ENCODE peak calls at places on chromosome 12, in six cellular contexts. X is natural killer cell; R is stimulated activated CD4-positive, alpha-beta T cell treated with anti-CD3 and anti-CD28 coated beads, Interleukin-4, amount 100 ng/mL, for 24 hours; F is left cardiac atrium; E is activated CD4-positive, alpha-beta T cell treated with anti-CD3 and anti-CD28 coated beads for 1 hour; B is fibroblast of lung. P is an unnamed sample.

GRCh38 chr12:64390275-64390851 is at the start of gene C12orf56:
- DNase-seq in X (no peak), E (no peak), F (peak), R (no peak), B (peak), P (no peak)

GRCh38 chr12:45623221-45623620 is 106.3 kb upstream of the ARID2 start:
- DNase-seq in E (no peak), F (no peak), B (no peak), R (no peak), X (no peak), P (no peak)

GRCh38 chr12:106305376-106305775 is 2.8 kb downstream of the TCP11L2 start:
- DNase-seq in E (no peak), F (no peak), B (peak), R (no peak), X (no peak), P (no peak)

GRCh38 chr12:52739963-52740362 is 36.6 kb upstream of the KRT77 start:
- DNase-seq in E (no peak), X (no peak), B (no peak), R (no peak), F (no peak), P (no peak)

GRCh38 chr12:92556622-92557421 is 146.0 kb upstream of the PLEKHG7 start:
- DNase-seq in R (no peak), X (no peak), E (no peak), B (no peak), F (no peak), P (no peak)

GRCh38 chr12:20950248-20950647 is 139.7 kb downstream of the SLCO1B3 start:
- DNase-seq in R (no peak), X (no peak), E (no peak), F (no peak), B (peak), P (peak)

GRCh38 chr12:56631790-56632700 is 1.9 kb upstream of the BAZ2A start:
- DNase-seq in B (peak), F (peak), R (peak), E (no peak), X (peak), P (peak)

GRCh38 chr12:19496249-19497208 is 57.2 kb downstream of the AEBP2 start:
- DNase-seq in E (no peak), X (no peak), F (no peak), R (no peak), B (no peak), P (no peak)

GRCh38 chr12:52903285-52903854 is 1.5 kb downstream of the KRT8 start:
- DNase-seq in X (peak), R (peak), F (peak), B (peak), E (peak), P (no peak)

GRCh38 chr12:70288817-70289216 is 45.6 kb downstream of the CNOT2 start:
- DNase-seq in F (no peak), E (no peak), X (no peak), B (no peak), R (no peak), P (no peak)

GRCh38 chr12:96153131-96153724 is 40.9 kb upstream of the ELK3 start:
- DNase-seq in E (no peak), X (no peak), F (no peak), R (no peak), B (no peak), P (no peak)

GRCh38 chr12:20527396-20528154 is 159.2 kb downstream of the PDE3A start:
- DNase-seq in X (no peak), R (no peak), F (no peak), B (peak), E (no peak), P (no peak)

GRCh38 chr12:109919466-109919865 is 19.4 kb downstream of the TCHP start:
- DNase-seq in R (no peak), X (no peak), E (no peak), B (peak), F (no peak), P (no peak)

GRCh38 chr12:45637706-45638105 is 91.8 kb upstream of the ARID2 start:
- DNase-seq in R (no peak), E (no peak), X (no peak), F (no peak), B (peak), P (peak)

GRCh38 chr12:104524026-104524425 is 67.3 kb downstream of the CHST11 start:
- DNase-seq in B (no peak), X (no peak), E (no peak), R (no peak), F (no peak), P (no peak)

GRCh38 chr12:24840046-24840800 is 108.7 kb downstream of the BCAT1 start:
- DNase-seq in E (no peak), X (no peak), F (no peak), R (no peak), B (peak), P (peak)

GRCh38 chr12:130768120-130768519 is 52.0 kb upstream of the RIMBP2 start:
- DNase-seq in E (no peak), X (no peak), R (no peak), F (no peak), B (peak), P (no peak)

GRCh38 chr12:47757840-47758583 is 668 bp downstream of the RAPGEF3 start:
- DNase-seq in E (no peak), B (no peak), F (peak), X (no peak), R (no peak), P (no peak)

GRCh38 chr12:50825372-50825838 is 17.3 kb upstream of the TMPRSS12 start:
- DNase-seq in F (no peak), R (no peak), E (no peak), B (peak), X (no peak), P (peak)

GRCh38 chr12:30806989-30807694 is 52.4 kb upstream of the CAPRIN2 start:
- DNase-seq in X (no peak), R (peak), B (peak), F (peak), E (no peak), P (peak)

GRCh38 chr12:51407604-51408003 is 16.4 kb upstream of the GALNT6 start:
- DNase-seq in F (no peak), R (no peak), X (no peak), E (no peak), B (no peak), P (no peak)

GRCh38 chr12:21615441-21615840 is 10.8 kb upstream of the GYS2 start:
- DNase-seq in R (peak), B (peak), F (no peak), X (no peak), E (no peak), P (peak)

GRCh38 chr12:64544796-64545382 is 65.4 kb upstream of the RASSF3 start:
- DNase-seq in B (no peak), X (no peak), R (no peak), F (no peak), E (no peak), P (no peak)

GRCh38 chr12:98180603-98181002 is 334.8 kb upstream of the TMPO start:
- DNase-seq in X (no peak), R (no peak), F (no peak), E (no peak), B (no peak), P (no peak)

GRCh38 chr12:74922117-74922516 is 287.5 kb downstream of the KCNC2 start:
- DNase-seq in B (no peak), E (no peak), R (no peak), X (no peak), F (no peak), P (no peak)

GRCh38 chr12:62800707-62801400 is 134.1 kb downstream of the PPM1H start:
- DNase-seq in R (no peak), B (no peak), F (no peak), X (no peak), E (no peak), P (no peak)

GRCh38 chr12:131368073-131369071 is 342.5 kb upstream of the SFSWAP start:
- DNase-seq in X (peak), E (no peak), R (no peak), B (no peak), F (no peak), P (no peak)